ENCODE peak calls at places on chromosomes 11 and 22, in eight cellular contexts. T is CMK, I is activated gamma-delta T cell treated with Interleukin-2 at 50 U/mL for 16 hours, L is ELF-1, V is mucosa of descending colon, Q is right cardiac atrium, P is HCT116, B is upper lobe of left lung. W is an unnamed sample.

GRCh38 chr11:83819936-83820549 is 533.9 kb upstream of the CCDC90B start:
- DNase-seq in T (no peak), I (no peak), L (no peak), V (peak), Q (no peak), P (peak), B (no peak), W (peak)

GRCh38 chr11:83724704-83725114 is 438.5 kb upstream of the CCDC90B start:
- DNase-seq in T (no peak), I (no peak), L (peak), V (no peak), Q (no peak), P (no peak), B (no peak), W (no peak)

GRCh38 chr11:5690216-5690615 is 626 bp downstream of the TRIM22 start:
- DNase-seq in T (peak), I (no peak), L (no peak), V (no peak), Q (no peak), P (no peak), B (no peak), W (peak)

GRCh38 chr11:69380921-69381581 is 87.1 kb downstream of the MYEOV start:
- DNase-seq in T (no peak), I (no peak), L (no peak), V (no peak), Q (peak), P (no peak), B (no peak), W (no peak)

GRCh38 chr11:12331239-12331874 is 46.0 kb upstream of the PARVA start:
- DNase-seq in T (peak), I (peak), L (peak), V (peak), Q (peak), P (peak), B (no peak), W (peak)

GRCh38 chr11:68297494-68297811 is 14.9 kb upstream of the LRP5 start:
- DNase-seq in T (no peak), I (no peak), L (no peak), V (no peak), Q (no peak), P (no peak), B (no peak), W (no peak)

GRCh38 chr11:45538939-45539338 is 126.5 kb downstream of the CHST1 start:
- DNase-seq in T (no peak), I (no peak), L (no peak), V (no peak), Q (no peak), P (no peak), B (no peak), W (no peak)

GRCh38 chr11:67627788-67628624 is 1.7 kb downstream of the NUDT8 start:
- DNase-seq in T (no peak), I (no peak), L (peak), V (no peak), Q (peak), P (no peak), B (peak), W (no peak)

GRCh38 chr22:47381240-47381639 is 618.8 kb downstream of the TBC1D22A start:
- DNase-seq in T (no peak), I (no peak), L (no peak), V (no peak), Q (peak), P (no peak), B (peak), W (no peak)

GRCh38 chr11:83292709-83293435 is 6.7 kb upstream of the CCDC90B start:
- DNase-seq in T (peak), I (peak), L (peak), V (peak), Q (no peak), P (peak), B (no peak), W (peak)

GRCh38 chr11:22491826-22492225 is 133.8 kb downstream of the FANCF start:
- DNase-seq in T (no peak), I (no peak), L (no peak), V (no peak), Q (no peak), P (no peak), B (no peak), W (peak)

GRCh38 chr11:95088946-95089619 is 563 bp upstream of the ENDOD1 start:
- DNase-seq in T (no peak), I (no peak), L (no peak), V (no peak), Q (no peak), P (no peak), B (no peak), W (no peak)

GRCh38 chr11:28529046-28529445 is 420.9 kb downstream of the METTL15 start:
- DNase-seq in T (no peak), I (no peak), L (no peak), V (no peak), Q (no peak), P (no peak), B (no peak), W (peak)

GRCh38 chr11:123357990-123358827 is 71.9 kb upstream of the GRAMD1B start:
- DNase-seq in T (no peak), I (peak), L (peak), V (no peak), Q (peak), P (no peak), B (peak), W (peak)

GRCh38 chr11:1755344-1756023 is 5.1 kb upstream of the IFITM10 start:
- DNase-seq in T (no peak), I (no peak), L (no peak), V (no peak), Q (peak), P (no peak), B (peak), W (no peak)

GRCh38 chr11:69252494-69252845 is 41.5 kb upstream of the MYEOV start:
- DNase-seq in T (no peak), I (no peak), L (no peak), V (no peak), Q (no peak), P (no peak), B (no peak), W (no peak)

GRCh38 chr22:43535741-43536140 is 123.9 kb downstream of the MPPED1 start:
- DNase-seq in T (no peak), I (no peak), L (no peak), V (no peak), Q (no peak), P (no peak), B (no peak), W (no peak)

GRCh38 chr11:19576054-19576453 is 136.6 kb upstream of the NAV2 start:
- DNase-seq in T (no peak), I (no peak), L (no peak), V (no peak), Q (no peak), P (no peak), B (no peak), W (no peak)

GRCh38 chr11:17384002-17384511 is 4.4 kb downstream of the KCNJ11 start:
- DNase-seq in T (peak), I (peak), L (peak), V (peak), Q (peak), P (peak), B (peak), W (peak)

GRCh38 chr11:83975984-83976383 is 689.8 kb upstream of the CCDC90B start:
- DNase-seq in T (no peak), I (no peak), L (no peak), V (no peak), Q (no peak), P (no peak), B (no peak), W (peak)

GRCh38 chr11:57460756-57461749 is 725 bp downstream of the RTN4RL2 start:
- DNase-seq in T (no peak), I (no peak), L (peak), V (no peak), Q (peak), P (no peak), B (peak), W (no peak)

GRCh38 chr11:12772324-12772723 is 98.1 kb downstream of the TEAD1 start:
- DNase-seq in T (no peak), I (no peak), L (no peak), V (no peak), Q (no peak), P (no peak), B (no peak), W (no peak)

GRCh38 chr22:46027219-46028068 is 50.5 kb upstream of the WNT7B start:
- DNase-seq in T (no peak), I (no peak), L (no peak), V (peak), Q (peak), P (no peak), B (peak), W (no peak)

GRCh38 chr11:65260756-65261590 is 789 bp upstream of the POLA2 start:
- DNase-seq in T (no peak), I (no peak), L (no peak), V (no peak), Q (no peak), P (no peak), B (no peak), W (no peak)

GRCh38 chr11:112975493-112975892 is 14.3 kb downstream of the NCAM1 start:
- DNase-seq in T (no peak), I (no peak), L (no peak), V (no peak), Q (no peak), P (no peak), B (no peak), W (no peak)

GRCh38 chr11:104402812-104403521 is 239.0 kb upstream of the PDGFD start:
- DNase-seq in T (no peak), I (no peak), L (peak), V (no peak), Q (no peak), P (no peak), B (no peak), W (peak)

GRCh38 chr22:35987487-35987886 is 41.1 kb downstream of the RBFOX2 start:
- DNase-seq in T (no peak), I (no peak), L (no peak), V (no peak), Q (no peak), P (no peak), B (no peak), W (no peak)

GRCh38 chr11:106398396-106399074 is 321.1 kb downstream of the AASDHPPT start:
- DNase-seq in T (no peak), I (no peak), L (no peak), V (no peak), Q (no peak), P (no peak), B (no peak), W (peak)

GRCh38 chr11:33034983-33035382 is 4.4 kb upstream of the TCP11L1 start:
- DNase-seq in T (no peak), I (no peak), L (no peak), V (no peak), Q (no peak), P (no peak), B (no peak), W (no peak)

W was measured in astrocyte.